ENCODE peak calls at places on chromosome 19, in five cellular contexts. One of them, this sample, is unnamed.

GRCh38 chr19:35236638-35237400 is 8.3 kb upstream of the FAM187B start:
- DNase-seq in HepG2: no peak
- DNase-seq in GM12878: no peak
- DNase-seq in H1: no peak
- DNase-seq in K562: no peak
- DNase-seq in this sample: no peak

GRCh38 chr19:15562145-15562544 is 52.9 kb upstream of the CYP4F8 start:
- DNase-seq in GM12878: no peak
- DNase-seq in H1: no peak
- DNase-seq in K562: no peak
- DNase-seq in HepG2: no peak
- DNase-seq in this sample: no peak

GRCh38 chr19:46766569-46767317 is 20.5 kb upstream of the STRN4 start:
- DNase-seq in HepG2: peak; percentile 53
- DNase-seq in H1: peak; percentile 84
- DNase-seq in K562: peak; percentile 74
- DNase-seq in GM12878: no peak
- DNase-seq in this sample: no peak

GRCh38 chr19:57362997-57363705 is at the start of the genes TRAPPC2B and ZNF547:
- DNase-seq in H1: peak; percentile 98
- DNase-seq in GM12878: peak; percentile 98
- DNase-seq in K562: peak; percentile 74
- DNase-seq in HepG2: peak; percentile 99
- DNase-seq in this sample: peak; percentile 99

GRCh38 chr19:49790866-49791265 is 22.2 kb downstream of the FUZ start:
- DNase-seq in K562: peak; percentile 37
- DNase-seq in GM12878: no peak
- DNase-seq in H1: no peak
- DNase-seq in HepG2: no peak
- DNase-seq in this sample: no peak

GRCh38 chr19:47351545-47351944 is 2.4 kb downstream of the DHX34 start:
- DNase-seq in H1: no peak
- DNase-seq in GM12878: no peak
- DNase-seq in HepG2: peak; percentile 25
- DNase-seq in K562: no peak
- DNase-seq in this sample: peak; percentile 41

GRCh38 chr19:947707-948533 is 22.1 kb downstream of the ARID3A start:
- DNase-seq in GM12878: peak; percentile 92
- DNase-seq in H1: no peak
- DNase-seq in HepG2: no peak
- DNase-seq in K562: no peak
- DNase-seq in this sample: no peak

GRCh38 chr19:36837525-36837901 is 674 bp downstream of the ZNF790 start:
- DNase-seq in K562: no peak
- DNase-seq in H1: no peak
- DNase-seq in HepG2: peak; percentile 31
- DNase-seq in GM12878: no peak
- DNase-seq in this sample: no peak

GRCh38 chr19:11067356-11068113 is 21.7 kb upstream of the LDLR start:
- DNase-seq in GM12878: no peak
- DNase-seq in K562: no peak
- DNase-seq in H1: no peak
- DNase-seq in HepG2: no peak
- DNase-seq in this sample: no peak

GRCh38 chr19:13861714-13862531 is 15.0 kb upstream of the NANOS3 start:
- DNase-seq in GM12878: peak; percentile 79
- DNase-seq in H1: peak; percentile 99
- DNase-seq in K562: peak; percentile 90
- DNase-seq in HepG2: peak; percentile 77
- DNase-seq in this sample: no peak

GRCh38 chr19:55005684-55006488 is 32.2 kb downstream of the GP6 start:
- DNase-seq in GM12878: peak; percentile 64
- DNase-seq in HepG2: peak; percentile 12
- DNase-seq in K562: peak; percentile 82
- DNase-seq in H1: no peak
- DNase-seq in this sample: peak; percentile 98

GRCh38 chr19:45306522-45307027 is 16.1 kb downstream of the CKM start:
- DNase-seq in K562: no peak
- DNase-seq in GM12878: no peak
- DNase-seq in H1: peak; percentile 60
- DNase-seq in HepG2: no peak
- DNase-seq in this sample: no peak

GRCh38 chr19:6409346-6409745 is 15.3 kb downstream of the KHSRP start:
- DNase-seq in K562: no peak
- DNase-seq in H1: no peak
- DNase-seq in HepG2: no peak
- DNase-seq in GM12878: no peak
- DNase-seq in this sample: no peak

GRCh38 chr19:19900124-19900523 is 622 bp upstream of the ZNF93 start:
- DNase-seq in HepG2: no peak
- DNase-seq in K562: peak; percentile 27
- DNase-seq in GM12878: no peak
- DNase-seq in H1: no peak
- DNase-seq in this sample: no peak

GRCh38 chr19:45117666-45118065 is 24.7 kb downstream of the PPP1R37 start:
- DNase-seq in K562: no peak
- DNase-seq in H1: no peak
- DNase-seq in HepG2: no peak
- DNase-seq in GM12878: no peak
- DNase-seq in this sample: no peak

GRCh38 chr19:10855879-10856522 is 7.8 kb downstream of the C19orf38 start:
- DNase-seq in GM12878: no peak
- DNase-seq in HepG2: no peak
- DNase-seq in K562: peak; percentile 10
- DNase-seq in H1: peak; percentile 70
- DNase-seq in this sample: no peak

GRCh38 chr19:50461066-50461875 is 15.0 kb upstream of the EMC10 start:
- DNase-seq in GM12878: peak; percentile 53
- DNase-seq in K562: peak; percentile 78
- DNase-seq in HepG2: peak; percentile 71
- DNase-seq in H1: peak; percentile 84
- DNase-seq in this sample: peak; percentile 48

GRCh38 chr19:31378404-31378803 is 29.2 kb upstream of the TSHZ3 start:
- DNase-seq in GM12878: no peak
- DNase-seq in HepG2: peak; percentile 4
- DNase-seq in K562: no peak
- DNase-seq in H1: no peak
- DNase-seq in this sample: no peak

GRCh38 chr19:41398042-41398403 is 405 bp downstream of the BCKDHA start:
- DNase-seq in H1: no peak
- DNase-seq in K562: no peak
- DNase-seq in GM12878: no peak
- DNase-seq in HepG2: no peak
- DNase-seq in this sample: no peak

GRCh38 chr19:41325947-41326706 is 16.2 kb downstream of the CCDC97 start:
- DNase-seq in H1: peak; percentile 53
- DNase-seq in K562: no peak
- DNase-seq in GM12878: no peak
- DNase-seq in HepG2: peak; percentile 56
- DNase-seq in this sample: no peak

GRCh38 chr19:1453525-1454371 is 3.8 kb downstream of the APC2 start:
- DNase-seq in H1: no peak
- DNase-seq in HepG2: no peak
- DNase-seq in K562: no peak
- DNase-seq in GM12878: no peak
- DNase-seq in this sample: no peak

GRCh38 chr19:38979867-38980266 is 4.3 kb upstream of the FBXO17 start:
- DNase-seq in HepG2: no peak
- DNase-seq in H1: no peak
- DNase-seq in GM12878: no peak
- DNase-seq in K562: no peak
- DNase-seq in this sample: no peak
- H3K4me1 ChIP-seq in HepG2: peaks cover 44% of the 10 kb centered on the region
- H3K4me1 ChIP-seq in H1: no peaks in the 10 kb centered on the region
- H3K4me1 ChIP-seq in GM12878: peaks cover 21% of the 10 kb centered on the region
- H3K4me1 ChIP-seq in K562: peaks cover 24% of the 10 kb centered on the region
- H3K4me1 ChIP-seq in this sample: peaks cover 4% of the 10 kb centered on the region

GRCh38 chr19:32606289-32606688 is 25.3 kb downstream of the PDCD5 start:
- DNase-seq in H1: no peak
- DNase-seq in K562: no peak
- DNase-seq in HepG2: no peak
- DNase-seq in GM12878: no peak
- DNase-seq in this sample: no peak
- TF ChIP-seq JUND in H1: no peak
- TF ChIP-seq JUND in K562: no peak
- TF ChIP-seq JUND in HepG2: no peak
- TF ChIP-seq JUND in GM12878: no peak
- TF ChIP-seq JUND in this sample: no peak

GRCh38 chr19:17998827-17999150 is 9.2 kb upstream of the ARRDC2 start:
- DNase-seq in H1: no peak
- DNase-seq in GM12878: no peak
- DNase-seq in K562: no peak
- DNase-seq in HepG2: no peak
- DNase-seq in this sample: no peak

GRCh38 chr19:18000480-18000980 is 7.4 kb upstream of the ARRDC2 start:
- DNase-seq in H1: no peak
- DNase-seq in K562: no peak
- DNase-seq in HepG2: no peak
- DNase-seq in GM12878: no peak
- DNase-seq in this sample: no peak

GRCh38 chr19:17999685-18000479 is 8.1 kb upstream of the ARRDC2 start:
- DNase-seq in H1: no peak
- DNase-seq in K562: peak; percentile 83
- DNase-seq in HepG2: no peak
- DNase-seq in GM12878: no peak
- DNase-seq in this sample: no peak

GRCh38 chr19:17996826-17997316 is 11.1 kb upstream of the ARRDC2 start:
- DNase-seq in K562: peak; percentile 83
- DNase-seq in HepG2: peak; percentile 59
- DNase-seq in GM12878: no peak
- DNase-seq in H1: peak; percentile 99
- DNase-seq in this sample: peak; percentile 48

DNA sequence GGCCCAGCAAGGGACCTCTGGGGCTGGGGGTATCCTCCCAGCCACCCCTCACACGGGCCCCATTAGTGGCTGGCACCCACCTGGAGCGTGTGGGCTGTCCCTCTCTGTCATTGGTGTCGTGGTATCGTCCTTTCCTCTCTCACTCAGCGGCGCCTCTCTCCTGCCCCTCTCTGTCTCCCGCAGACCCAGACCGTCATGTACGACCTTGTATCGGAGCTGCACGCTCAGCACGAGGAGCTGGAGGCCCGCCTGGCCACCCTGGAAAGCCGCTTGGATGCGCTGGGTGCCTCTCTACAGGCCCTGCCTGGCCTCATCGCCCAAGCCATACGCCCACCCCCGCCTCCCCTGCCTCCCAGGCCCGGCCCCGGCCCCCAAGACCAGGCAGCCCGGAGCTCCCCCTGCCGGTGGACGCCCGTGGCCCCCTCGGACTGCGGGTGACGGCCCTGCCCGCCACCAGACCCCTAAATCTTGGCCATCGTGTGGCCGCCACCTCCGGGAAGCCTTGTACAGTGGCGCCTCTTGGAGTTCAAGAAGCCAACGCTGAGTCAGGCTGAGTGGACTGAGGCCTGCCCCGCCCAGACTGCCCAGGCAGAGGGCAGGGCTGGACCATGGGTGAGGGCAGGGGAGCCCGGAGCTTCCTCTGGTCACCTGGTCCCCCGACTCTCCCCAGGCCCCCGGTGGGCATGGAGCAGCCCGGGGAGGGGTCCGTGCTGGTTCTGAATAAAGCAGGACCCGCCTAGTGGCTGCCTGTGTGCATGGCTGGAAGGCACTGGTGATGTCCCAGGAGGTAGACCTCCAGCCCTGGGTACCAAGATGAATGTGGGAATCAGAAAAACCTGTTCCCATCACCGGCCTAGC is 9.8 kb upstream of the ARRDC2 start:
- DNase-seq in K562: peak; percentile 67
- DNase-seq in GM12878: no peak
- DNase-seq in HepG2: peak; percentile 32
- DNase-seq in H1: peak; percentile 89
- DNase-seq in this sample: peak; percentile 60
- TF ChIP-seq POLR2A in K562: no peak
- TF ChIP-seq POLR2A in GM12878: no peak
- TF ChIP-seq POLR2A in HepG2: no peak
- TF ChIP-seq POLR2A in H1: no peak
- TF ChIP-seq POLR2A in this sample: peak; percentile 86

GRCh38 chr19:38319421-38320258 is at the start of gene KCNK6:
- DNase-seq in K562: no peak
- DNase-seq in GM12878: no peak
- DNase-seq in HepG2: no peak
- DNase-seq in H1: peak; percentile 87
- DNase-seq in this sample: no peak
- H3K4me1 ChIP-seq in K562: peaks cover 55% of the 10 kb centered on the region
- H3K4me1 ChIP-seq in GM12878: peaks cover 3% of the 10 kb centered on the region
- H3K4me1 ChIP-seq in HepG2: peaks cover 23% of the 10 kb centered on the region
- H3K4me1 ChIP-seq in H1: peaks cover 2% of the 10 kb centered on the region
- H3K4me1 ChIP-seq in this sample: peaks cover 15% of the 10 kb centered on the region

GRCh38 chr19:9584073-9584833 is at the start of gene ZNF121:
- DNase-seq in K562: peak; percentile 88
- DNase-seq in GM12878: peak; percentile 61
- DNase-seq in HepG2: peak; percentile 77
- DNase-seq in H1: peak; percentile 96
- DNase-seq in this sample: peak; percentile 77

DNA sequence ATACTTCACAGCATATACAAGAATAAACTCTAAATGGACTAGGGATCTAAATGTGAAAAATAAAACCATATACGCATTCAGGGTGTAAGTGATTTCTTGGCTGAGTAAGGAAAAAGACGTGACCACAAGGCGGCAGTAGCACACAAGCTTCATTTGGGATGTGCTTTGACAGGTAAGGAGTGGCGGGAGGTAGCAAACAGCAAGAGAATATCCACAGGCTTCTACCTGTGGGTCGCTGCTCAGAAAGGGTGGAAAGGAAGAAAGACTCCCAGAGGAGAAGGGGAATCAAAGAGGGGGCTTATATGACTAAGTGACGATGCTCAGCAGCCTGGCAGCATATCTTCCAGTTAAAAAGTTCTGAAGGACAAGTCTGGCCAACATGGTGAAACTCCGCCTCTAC is 2.5 kb upstream of the ZNF121 start:
- DNase-seq in GM12878: peak; percentile 24
- DNase-seq in HepG2: peak; percentile 74
- DNase-seq in K562: no peak
- DNase-seq in H1: peak; percentile 87
- DNase-seq in this sample: peak; percentile 82
- TF ChIP-seq JUND in GM12878: no peak
- TF ChIP-seq JUND in HepG2: no peak
- TF ChIP-seq JUND in K562: no peak
- TF ChIP-seq JUND in H1: no peak
- TF ChIP-seq JUND in this sample: no peak

GRCh38 chr19:4559569-4559968 is at the start of gene SEMA6B:
- DNase-seq in H1: no peak
- DNase-seq in GM12878: no peak
- DNase-seq in HepG2: no peak
- DNase-seq in K562: no peak
- DNase-seq in this sample: no peak
- TF ChIP-seq POLR2A in H1: no peak
- TF ChIP-seq POLR2A in GM12878: no peak
- TF ChIP-seq POLR2A in HepG2: no peak
- TF ChIP-seq POLR2A in K562: no peak
- TF ChIP-seq POLR2A in this sample: no peak